ENCODE peak calls at places on chromosomes 5 and 9, in six cellular contexts. K is heart right ventricle, L is RWPE1, W is MM.1S, P is stomach, A is AG04449. I is an unnamed sample.

GRCh38 chr9:72646061-72646460 is 124.7 kb downstream of the TMC1 start:
- DNase-seq in K (no peak), L (peak; percentile 10), W (no peak), P (no peak), A (no peak), I (no peak)

GRCh38 chr5:76710991-76711390 is 4.9 kb upstream of the F2R start:
- DNase-seq in K (no peak), L (peak; percentile 87), W (peak; percentile 19), P (no peak), A (no peak), I (no peak)

GRCh38 chr5:142699105-142699720 is 13.3 kb upstream of the FGF1 start:
- DNase-seq in K (peak; percentile 93), L (peak; percentile 90), W (peak; percentile 69), P (peak; percentile 89), A (no peak), I (peak; percentile 95)

GRCh38 chr5:95669540-95669939 is 13.3 kb downstream of the SPATA9 start:
- DNase-seq in K (peak; percentile 83), L (no peak), W (no peak), P (peak; percentile 26), A (peak; percentile 98), I (no peak)

GRCh38 chr5:178469975-178470692 is 120.1 kb downstream of the COL23A1 start:
- DNase-seq in K (no peak), L (no peak), W (no peak), P (no peak), A (no peak), I (no peak)

GRCh38 chr9:84296146-84296843 is 44.3 kb downstream of the SLC28A3 start:
- DNase-seq in K (no peak), L (no peak), W (peak; percentile 58), P (no peak), A (peak; percentile 59), I (no peak)

GRCh38 chr5:178120661-178121357 is 7.5 kb downstream of the N4BP3 start:
- DNase-seq in K (peak; percentile 80), L (peak; percentile 53), W (peak; percentile 98), P (peak; percentile 89), A (no peak), I (no peak)

GRCh38 chr9:6512085-6512657 is 99.2 kb downstream of the UHRF2 start:
- DNase-seq in K (no peak), L (no peak), W (no peak), P (no peak), A (peak; percentile 23), I (no peak)

GRCh38 chr5:132327278-132327959 is 33.2 kb downstream of the SLC22A4 start:
- DNase-seq in K (no peak), L (no peak), W (no peak), P (no peak), A (no peak), I (no peak)

GRCh38 chr5:138611295-138612220 is 36.4 kb upstream of the HSPA9 start:
- DNase-seq in K (no peak), L (no peak), W (no peak), P (no peak), A (no peak), I (no peak)

GRCh38 chr9:6034954-6035353 is 19.5 kb upstream of the RANBP6 start:
- DNase-seq in K (no peak), L (no peak), W (no peak), P (no peak), A (no peak), I (no peak)

GRCh38 chr9:107483666-107484065 is 5.9 kb downstream of the KLF4 start:
- DNase-seq in K (no peak), L (no peak), W (no peak), P (no peak), A (no peak), I (no peak)

GRCh38 chr5:107378218-107378899 is 292.4 kb downstream of the EFNA5 start:
- DNase-seq in K (no peak), L (no peak), W (no peak), P (no peak), A (no peak), I (no peak)

GRCh38 chr9:71446081-71446480 is 322.2 kb downstream of the CEMIP2 start:
- DNase-seq in K (no peak), L (no peak), W (no peak), P (no peak), A (no peak), I (no peak)

GRCh38 chr5:109866051-109866450 is 176.3 kb downstream of the MAN2A1 start:
- DNase-seq in K (no peak), L (peak; percentile 18), W (no peak), P (no peak), A (no peak), I (no peak)

GRCh38 chr5:178385472-178385853 is 152.9 kb upstream of the PHYKPL start:
- DNase-seq in K (no peak), L (peak; percentile 88), W (no peak), P (no peak), A (no peak), I (no peak)

GRCh38 chr5:155700333-155700732 is 626.6 kb upstream of the SGCD start:
- DNase-seq in K (no peak), L (no peak), W (peak; percentile 12), P (no peak), A (no peak), I (no peak)
- TF ChIP-seq CTCF in K (no peak), L (no peak), W (peak; percentile 32), P (no peak), A (peak; percentile 45), I (no peak)

GRCh38 chr5:125575561-125576504 is 829.4 kb upstream of the ZNF608 start:
- DNase-seq in K (no peak), L (no peak), W (no peak), P (no peak), A (no peak), I (no peak)
- TF ChIP-seq CTCF in K (no peak), L (no peak), W (no peak), P (no peak), A (no peak), I (no peak)

GRCh38 chr5:103519550-103519949 is 43.0 kb downstream of the NUDT12 start:
- DNase-seq in K (no peak), L (no peak), W (no peak), P (no peak), A (no peak), I (no peak)
- TF ChIP-seq CTCF in K (no peak), L (no peak), W (no peak), P (no peak), A (peak; percentile 9), I (peak; percentile 25)

GRCh38 chr5:149779071-149779470 is 49.0 kb downstream of the PPARGC1B start:
- DNase-seq in K (no peak), L (no peak), W (no peak), P (no peak), A (no peak), I (no peak)

GRCh38 chr5:149776376-149777305 is 46.5 kb downstream of the PPARGC1B start:
- DNase-seq in K (no peak), L (no peak), W (peak; percentile 74), P (peak; percentile 62), A (no peak), I (no peak)

GRCh38 chr5:149777382-149777781 is 47.3 kb downstream of the PPARGC1B start:
- DNase-seq in K (peak; percentile 68), L (no peak), W (no peak), P (no peak), A (no peak), I (no peak)

GRCh38 chr5:149773245-149774095 is 43.4 kb downstream of the PPARGC1B start:
- DNase-seq in K (no peak), L (no peak), W (no peak), P (no peak), A (no peak), I (no peak)

DNA sequence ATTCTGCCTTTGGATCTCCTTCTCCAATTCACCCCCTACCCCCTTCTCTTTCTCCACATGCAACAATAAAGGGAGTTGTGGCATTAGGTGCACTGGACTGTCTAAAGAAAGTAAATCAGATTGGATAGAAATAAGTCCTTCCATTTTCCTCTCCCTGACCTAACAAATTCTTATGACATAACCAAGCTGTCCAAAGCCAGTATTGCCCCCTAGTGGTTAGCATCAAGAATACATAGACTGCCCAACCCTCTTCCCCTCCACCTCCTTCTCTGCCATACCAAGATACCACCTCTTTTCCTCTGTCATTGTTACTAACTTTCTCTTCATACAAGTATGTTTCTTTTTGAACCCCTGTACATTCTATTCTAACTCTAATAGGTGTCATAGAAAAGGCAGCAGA is 45.7 kb downstream of the PPARGC1B start:
- DNase-seq in K (no peak), L (no peak), W (no peak), P (no peak), A (no peak), I (no peak)
- TF ChIP-seq CTCF in K (peak; percentile 64), L (no peak), W (peak; percentile 50), P (peak; percentile 19), A (peak; percentile 4), I (peak; percentile 53)

DNA sequence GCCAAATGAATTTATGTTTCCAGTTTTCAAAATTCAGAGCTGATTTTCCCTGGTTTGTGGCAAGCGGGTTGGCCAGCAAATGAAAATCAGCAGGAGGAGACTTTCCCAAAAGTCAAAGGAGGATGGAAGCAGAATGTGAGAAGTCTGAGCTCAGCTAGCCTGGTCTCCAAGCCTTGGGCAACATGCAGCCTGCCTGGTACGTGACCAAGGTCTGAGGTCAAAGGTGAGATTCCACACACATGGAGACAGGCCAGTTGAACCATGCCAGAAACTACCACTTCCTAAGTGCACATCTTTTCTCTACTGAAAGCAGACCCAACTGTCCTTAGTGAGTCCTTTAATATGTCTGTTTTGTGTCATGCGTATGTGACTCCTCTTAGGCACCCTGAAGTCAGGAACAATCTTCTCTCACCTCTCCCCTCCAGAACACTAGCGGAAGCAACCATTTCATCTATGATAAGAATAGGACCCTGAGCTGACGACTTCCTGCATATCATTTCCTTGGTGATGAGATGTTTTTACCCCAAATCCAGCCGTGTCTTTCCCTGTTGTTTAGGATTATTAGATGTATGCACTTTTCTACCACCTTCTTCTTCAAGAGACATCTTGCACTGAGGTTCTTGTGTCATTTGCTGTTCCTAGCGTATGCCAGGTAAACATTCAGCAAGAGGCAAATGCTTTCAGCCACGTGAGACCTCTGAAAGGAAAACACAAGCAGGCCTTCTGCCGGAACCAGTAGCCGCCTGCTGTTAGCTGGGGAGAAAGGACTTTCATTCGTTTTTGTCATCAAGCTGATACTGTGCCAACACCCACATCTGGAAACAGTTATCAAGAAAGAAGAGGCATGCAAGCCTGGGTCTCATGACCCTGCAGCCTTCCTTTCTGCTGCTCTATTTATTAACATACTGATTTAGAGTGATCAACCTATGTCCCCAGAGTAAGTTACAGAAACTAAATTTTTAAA is 9.7 kb upstream of the TGFBI start:
- DNase-seq in K (peak; percentile 87), L (no peak), W (no peak), P (no peak), A (peak; percentile 96), I (peak; percentile 89)
- TF ChIP-seq CTCF in K (peak; percentile 41), L (no peak), W (no peak), P (no peak), A (peak; percentile 66), I (peak; percentile 57)

GRCh38 chr5:169831331-169831730 is 149.0 kb downstream of the INSYN2B start:
- DNase-seq in K (no peak), L (peak; percentile 68), W (no peak), P (no peak), A (no peak), I (no peak)

GRCh38 chr5:169828385-169828784 is 151.9 kb downstream of the INSYN2B start:
- DNase-seq in K (no peak), L (no peak), W (no peak), P (no peak), A (no peak), I (no peak)

GRCh38 chr5:169827769-169828168 is 152.5 kb downstream of the INSYN2B start:
- DNase-seq in K (no peak), L (no peak), W (no peak), P (no peak), A (no peak), I (no peak)

GRCh38 chr5:169832236-169832635 is 148.1 kb downstream of the INSYN2B start:
- DNase-seq in K (no peak), L (no peak), W (no peak), P (no peak), A (no peak), I (no peak)

GRCh38 chr5:169826618-169827017 is 153.7 kb downstream of the INSYN2B start:
- DNase-seq in K (no peak), L (no peak), W (no peak), P (no peak), A (no peak), I (no peak)
- TF ChIP-seq CTCF in K (no peak), L (no peak), W (no peak), P (no peak), A (no peak), I (peak; percentile 13)